ENCODE peak calls at places on chromosomes 7 and 10, in five cellular contexts. U is heart left ventricle; X is pancreas; S is thoracic aorta; R is CD4-positive, alpha-beta T cell. P is an unnamed sample.

GRCh38 chr10:111872591-111872990 is 311.0 kb downstream of the GPAM start:
- DNase-seq in R (no peak), U (no peak), X (no peak), S (no peak), P (no peak)

GRCh38 chr7:108402865-108403264 is 53.4 kb downstream of the NRCAM start:
- DNase-seq in X (no peak), U (no peak), R (no peak), S (no peak), P (no peak)

GRCh38 chr7:16051561-16052280 is 365.2 kb upstream of the MEOX2 start:
- DNase-seq in X (no peak), S (no peak), U (no peak), R (no peak), P (no peak)

GRCh38 chr10:19977097-19977521 is 160.9 kb downstream of the PLXDC2 start:
- DNase-seq in S (no peak), U (no peak), X (no peak), R (no peak), P (no peak)

GRCh38 chr10:96222908-96223307 is 48.5 kb downstream of the BLNK start:
- DNase-seq in X (no peak), R (no peak), U (no peak), S (no peak), P (no peak)

GRCh38 chr7:2301510-2301860 is 12.8 kb downstream of the SNX8 start:
- DNase-seq in X (no peak), S (no peak), R (no peak), U (no peak), P (no peak)

GRCh38 chr10:75431180-75432111 is at the start of gene LRMDA:
- DNase-seq in X (peak), U (peak), R (no peak), S (no peak), P (no peak)

GRCh38 chr10:84196083-84196482 is 1.7 kb downstream of the CDHR1 start:
- DNase-seq in X (no peak), S (no peak), U (no peak), R (no peak), P (no peak)

GRCh38 chr10:123967626-123968243 is 76.1 kb upstream of the CPXM2 start:
- DNase-seq in S (peak), X (peak), U (peak), R (no peak), P (peak)

DNA sequence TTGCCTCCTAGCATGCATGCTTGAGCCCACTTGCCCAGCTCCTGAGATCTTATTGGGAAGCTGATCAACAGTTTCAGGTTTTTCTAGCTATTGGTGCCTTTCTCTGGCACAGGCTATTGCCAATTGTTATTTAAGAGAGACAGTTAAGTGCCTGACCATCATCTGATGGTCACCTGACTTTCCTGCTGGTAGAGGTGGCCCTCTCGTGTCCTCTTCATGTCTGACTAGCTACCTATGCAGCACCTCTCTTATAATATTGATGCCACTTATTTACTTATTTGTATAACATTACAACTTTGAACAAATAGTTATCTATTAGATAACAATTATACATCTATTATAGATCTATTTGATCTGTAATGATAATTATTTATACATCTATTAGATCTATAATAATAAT is 205.9 kb upstream of the SEMA3D start:
- DNase-seq in R (no peak), X (no peak), S (no peak), U (no peak), P (no peak)
- TF ChIP-seq CTCF in R (no peak), X (no peak), S (no peak), U (no peak), P (no peak)

DNA sequence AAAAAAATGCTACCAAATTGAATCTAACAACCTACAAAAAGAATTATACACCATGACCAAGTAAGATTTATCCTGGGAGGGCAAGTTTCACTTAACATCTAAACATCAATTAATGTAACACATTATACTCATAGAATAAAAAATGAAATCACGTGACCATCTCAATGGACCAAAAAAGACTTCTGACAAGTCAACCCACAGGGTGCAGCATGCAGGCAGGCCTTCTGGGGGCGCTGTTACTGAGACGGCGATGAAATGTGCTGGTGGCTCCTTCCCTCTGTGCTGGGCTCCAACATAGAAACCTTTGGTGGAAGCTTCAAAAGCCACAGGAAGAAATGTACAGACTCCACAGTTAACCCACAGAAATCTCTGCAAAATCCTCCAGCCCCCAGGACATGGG is 103.1 kb downstream of the INHBA start:
- DNase-seq in S (no peak), R (no peak), X (no peak), U (no peak), P (no peak)
- TF ChIP-seq CTCF in S (no peak), R (no peak), X (no peak), U (no peak), P (no peak)

GRCh38 chr7:155038335-155038734 is 31.8 kb upstream of the HTR5A start:
- DNase-seq in X (no peak), S (no peak), U (no peak), R (no peak), P (no peak)

GRCh38 chr7:155027879-155028278 is 25.0 kb upstream of the PAXIP1 start:
- DNase-seq in X (no peak), S (no peak), U (no peak), R (no peak), P (no peak)

DNA sequence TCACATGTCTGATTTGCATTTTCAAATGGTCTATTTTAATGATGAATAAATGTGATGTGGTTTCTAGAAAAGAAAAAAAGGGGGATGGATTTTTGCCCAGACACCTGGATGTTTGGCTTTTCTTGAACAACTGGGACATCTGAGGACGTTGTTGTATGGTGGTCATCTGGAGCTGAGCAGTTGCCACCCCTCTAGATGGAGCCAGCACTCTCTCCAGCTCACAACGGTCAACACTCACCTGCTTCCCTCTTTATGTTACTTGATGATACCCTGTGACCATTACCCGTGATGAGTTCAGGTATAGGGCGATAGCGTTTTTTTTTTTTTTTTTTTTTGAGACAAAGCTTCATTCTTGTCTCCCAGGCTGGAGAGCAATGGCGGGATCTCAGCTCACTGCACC is 30.1 kb upstream of the PAXIP1 start:
- DNase-seq in S (no peak), X (no peak), U (no peak), R (no peak), P (no peak)
- TF ChIP-seq CTCF in S (no peak), X (no peak), U (no peak), R (no peak), P (no peak)

GRCh38 chr7:34277016-34277800 is 371.9 kb downstream of the BMPER start:
- DNase-seq in U (no peak), R (no peak), X (no peak), S (no peak), P (no peak)

GRCh38 chr7:34282271-34282670 is 375.7 kb upstream of the NPSR1 start:
- DNase-seq in R (no peak), X (no peak), U (no peak), S (no peak), P (no peak)

GRCh38 chr7:34275629-34276028 is 370.3 kb downstream of the BMPER start:
- DNase-seq in X (no peak), R (no peak), U (no peak), S (no peak), P (no peak)

GRCh38 chr7:34277801-34278195 is 372.5 kb downstream of the BMPER start:
- DNase-seq in U (no peak), S (no peak), X (no peak), R (no peak), P (no peak)

GRCh38 chr7:34281260-34281659 is 375.9 kb downstream of the BMPER start:
- DNase-seq in R (no peak), X (no peak), U (no peak), S (no peak), P (no peak)
- TF ChIP-seq CTCF in R (no peak), X (no peak), U (no peak), S (no peak), P (no peak)

GRCh38 chr10:54415483-54415882 is 385.5 kb downstream of the PCDH15 start:
- DNase-seq in R (no peak), X (no peak), S (no peak), U (no peak), P (no peak)
- TF ChIP-seq CTCF in R (no peak), X (no peak), S (no peak), U (no peak), P (no peak)

GRCh38 chr10:71222541-71223364 is 10.4 kb downstream of the UNC5B start:
- DNase-seq in U (peak), X (peak), R (no peak), S (no peak), P (no peak)
- TF ChIP-seq CTCF in U (no peak), X (no peak), R (no peak), S (no peak), P (no peak)

GRCh38 chr10:3150366-3150765 is 22.2 kb downstream of the PITRM1 start:
- DNase-seq in U (no peak), X (no peak), R (no peak), S (no peak), P (no peak)

GRCh38 chr10:3151889-3152565 is 20.6 kb downstream of the PITRM1 start:
- DNase-seq in U (no peak), R (no peak), X (no peak), S (no peak), P (no peak)

GRCh38 chr10:3150961-3151360 is 21.6 kb downstream of the PITRM1 start:
- DNase-seq in X (no peak), S (no peak), U (no peak), R (no peak), P (no peak)

GRCh38 chr10:3152566-3152935 is 20.0 kb downstream of the PITRM1 start:
- DNase-seq in S (no peak), X (no peak), R (no peak), U (no peak), P (no peak)

DNA sequence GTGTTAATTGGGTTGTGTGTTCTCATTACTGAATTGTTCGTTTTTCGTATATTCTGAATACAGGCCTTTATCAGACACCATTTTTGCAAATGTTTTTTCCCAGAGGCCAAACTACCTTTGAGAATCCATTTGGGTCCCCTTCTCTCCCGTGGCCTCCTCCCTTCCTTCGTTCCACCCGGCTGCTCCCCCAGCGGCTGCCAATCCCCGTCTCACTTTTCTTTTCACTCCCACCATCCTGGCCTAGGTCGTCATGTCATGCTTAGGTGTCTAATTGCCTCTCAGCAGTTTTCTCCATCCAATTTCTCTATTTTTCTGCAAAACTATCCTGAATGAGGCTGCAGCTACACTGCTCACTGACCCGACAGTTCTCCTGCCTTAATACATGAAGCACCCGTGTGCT is 17.9 kb downstream of the PITRM1 start:
- DNase-seq in U (no peak), R (no peak), X (no peak), S (no peak), P (no peak)
- TF ChIP-seq CTCF in U (no peak), R (no peak), X (no peak), S (no peak), P (no peak)